ENCODE peak calls at places on chromosomes 6 and 20, in ten cellular contexts. E is stomach, U is cardiac muscle cell, V is heart left ventricle, J is kidney epithelial cell, N is cardiac fibroblast, M is PC-3, Q is left lung, O is Peyer's patch, Y is neural crest cell. D is an unnamed sample.

GRCh38 chr6:148440877-148441453 is 98.3 kb downstream of the SASH1 start:
- DNase-seq in E (peak), Q (no peak), V (peak), J (peak), O (no peak), M (peak), Y (no peak), N (peak), U (peak), D (no peak)

GRCh38 chr20:48930878-48931277 is 9.4 kb downstream of the ARFGEF2 start:
- DNase-seq in N (no peak), Q (no peak), E (no peak), V (no peak), U (no peak), Y (no peak), J (no peak), M (no peak), O (no peak), D (no peak)

GRCh38 chr6:149015224-149015876 is 268.5 kb downstream of the UST start:
- DNase-seq in M (peak), O (no peak), N (peak), V (no peak), Q (no peak), J (no peak), U (peak), Y (no peak), E (no peak), D (no peak)

GRCh38 chr20:57656252-57656820 is 36.1 kb upstream of the ZBP1 start:
- DNase-seq in N (no peak), Q (no peak), Y (no peak), J (no peak), O (peak), E (peak), V (peak), U (no peak), M (no peak), D (peak)

GRCh38 chr6:132479131-132479530 is 33.8 kb downstream of the STX7 start:
- DNase-seq in N (no peak), J (no peak), E (no peak), O (no peak), Y (no peak), Q (no peak), U (no peak), V (no peak), M (no peak), D (no peak)

GRCh38 chr6:43070028-43070632 is 6.0 kb upstream of the PTK7 start:
- DNase-seq in J (no peak), U (peak), Q (no peak), E (no peak), O (no peak), N (peak), Y (no peak), V (no peak), M (peak), D (peak)

GRCh38 chr20:13984211-13984610 is 6.2 kb downstream of the SEL1L2 start:
- DNase-seq in Y (no peak), U (no peak), N (no peak), E (no peak), J (no peak), V (no peak), M (peak), O (no peak), Q (no peak), D (no peak)

GRCh38 chr6:46781478-46782378 is 11.5 kb upstream of the MEP1A start:
- DNase-seq in E (peak), V (peak), M (peak), N (peak), Q (no peak), O (peak), J (no peak), U (peak), Y (peak), D (peak)

GRCh38 chr20:8260837-8261241 is 128.8 kb downstream of the PLCB1 start:
- DNase-seq in J (no peak), N (no peak), M (no peak), O (no peak), Y (no peak), V (no peak), U (no peak), Q (no peak), E (no peak), D (no peak)

GRCh38 chr6:158158748-158159147 is 9.3 kb downstream of the SERAC1 start:
- DNase-seq in Q (no peak), Y (no peak), M (no peak), N (no peak), U (no peak), O (no peak), E (no peak), J (no peak), V (no peak), D (no peak)

GRCh38 chr6:144758602-144759001 is 473.5 kb downstream of the UTRN start:
- DNase-seq in V (no peak), Y (no peak), N (peak), U (peak), M (peak), E (no peak), J (no peak), O (no peak), Q (no peak), D (no peak)

GRCh38 chr6:12150812-12151432 is 138.8 kb downstream of the HIVEP1 start:
- DNase-seq in O (no peak), Q (peak), U (no peak), J (no peak), M (peak), V (no peak), N (no peak), Y (no peak), E (no peak), D (no peak)

GRCh38 chr6:26563488-26563887 is 25.3 kb downstream of the HMGN4 start:
- DNase-seq in O (no peak), U (no peak), M (no peak), Y (no peak), V (no peak), E (no peak), J (no peak), Q (no peak), N (no peak), D (no peak)

GRCh38 chr20:23627501-23627900 is 10.3 kb downstream of the CST3 start:
- DNase-seq in J (no peak), O (no peak), V (no peak), U (peak), N (no peak), Y (no peak), E (no peak), Q (no peak), M (no peak), D (no peak)

GRCh38 chr20:35225319-35226125 is 968 bp upstream of the MMP24 start:
- DNase-seq in U (peak), N (no peak), Q (no peak), V (no peak), O (no peak), Y (no peak), J (no peak), M (no peak), E (no peak), D (no peak)

GRCh38 chr20:42430059-42430458 is 759.6 kb downstream of the PTPRT start:
- DNase-seq in M (no peak), J (no peak), E (no peak), U (peak), Y (no peak), N (peak), Q (no peak), V (no peak), O (no peak), D (no peak)

GRCh38 chr6:167221408-167222201 is 63.8 kb upstream of the GPR31 start:
- DNase-seq in E (no peak), V (no peak), J (no peak), U (no peak), Q (no peak), Y (no peak), M (no peak), O (no peak), N (no peak), D (no peak)

GRCh38 chr6:38155576-38156204 is 336.2 kb downstream of the ZFAND3 start:
- DNase-seq in J (no peak), O (no peak), Q (no peak), V (no peak), M (peak), U (peak), Y (no peak), N (peak), E (no peak), D (peak)

GRCh38 chr20:46220808-46221207 is 87.5 kb downstream of the CDH22 start:
- DNase-seq in J (peak), V (peak), M (no peak), O (no peak), N (no peak), Y (peak), Q (no peak), U (no peak), E (no peak), D (no peak)

GRCh38 chr20:51767867-51768758 is at the start of gene ATP9A:
- DNase-seq in U (peak), Q (peak), V (peak), M (peak), O (no peak), N (peak), Y (peak), J (no peak), E (peak), D (no peak)
- TF ChIP-seq CTCF in U (no peak), Q (no peak), V (no peak), M (peak), O (no peak), N (no peak), Y (peak), J (no peak), E (no peak), D (no peak)

DNA sequence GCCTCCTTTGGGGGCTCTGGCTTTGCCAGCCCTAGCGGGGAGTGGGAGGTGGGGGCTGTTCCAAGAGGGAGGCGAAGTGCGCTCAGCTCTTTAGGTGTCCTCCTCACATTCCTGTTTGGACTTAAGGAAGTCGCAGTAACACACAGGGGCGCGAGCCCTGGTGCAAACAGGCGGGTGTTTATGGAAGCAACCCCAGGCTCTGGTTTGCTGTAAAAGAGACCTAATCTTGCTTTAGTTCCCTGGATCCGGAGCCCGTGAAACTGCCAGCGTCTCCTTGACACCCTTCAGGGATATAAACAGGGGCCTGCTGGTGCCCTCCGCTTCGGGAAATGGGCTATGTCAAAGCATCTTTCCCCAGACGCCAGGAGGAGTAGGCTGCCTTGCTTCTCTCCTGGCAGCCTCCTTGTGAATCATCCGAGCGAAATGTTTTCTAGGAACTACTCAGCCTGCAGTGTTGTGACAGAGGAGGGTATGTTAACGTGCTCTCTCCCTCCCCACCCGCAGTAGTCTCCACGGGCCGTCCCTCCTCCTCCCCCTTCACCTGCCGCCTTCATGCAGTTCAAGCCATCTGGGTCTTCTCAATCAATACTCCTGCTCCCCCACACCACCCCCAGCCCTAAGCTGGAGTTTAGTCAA is 168.0 kb upstream of the LRFN2 start:
- DNase-seq in J (no peak), N (peak), M (no peak), Y (no peak), E (no peak), O (no peak), Q (no peak), U (peak), V (no peak), D (no peak)
- TF ChIP-seq CTCF in J (no peak), N (no peak), M (no peak), Y (no peak), E (no peak), O (no peak), Q (no peak), U (no peak), V (no peak), D (no peak)

GRCh38 chr6:28609672-28610071 is 84.0 kb downstream of the GPX5 start:
- DNase-seq in Q (no peak), E (no peak), U (no peak), M (no peak), V (no peak), J (no peak), N (no peak), O (no peak), Y (no peak), D (no peak)

GRCh38 chr6:28603920-28604319 is 78.2 kb downstream of the GPX5 start:
- DNase-seq in O (no peak), J (no peak), V (no peak), Q (no peak), Y (no peak), E (no peak), M (no peak), U (no peak), N (no peak), D (no peak)

GRCh38 chr6:28607990-28608389 is 82.3 kb downstream of the GPX5 start:
- DNase-seq in O (no peak), U (peak), M (no peak), E (no peak), Q (no peak), V (no peak), J (no peak), N (no peak), Y (no peak), D (no peak)

DNA sequence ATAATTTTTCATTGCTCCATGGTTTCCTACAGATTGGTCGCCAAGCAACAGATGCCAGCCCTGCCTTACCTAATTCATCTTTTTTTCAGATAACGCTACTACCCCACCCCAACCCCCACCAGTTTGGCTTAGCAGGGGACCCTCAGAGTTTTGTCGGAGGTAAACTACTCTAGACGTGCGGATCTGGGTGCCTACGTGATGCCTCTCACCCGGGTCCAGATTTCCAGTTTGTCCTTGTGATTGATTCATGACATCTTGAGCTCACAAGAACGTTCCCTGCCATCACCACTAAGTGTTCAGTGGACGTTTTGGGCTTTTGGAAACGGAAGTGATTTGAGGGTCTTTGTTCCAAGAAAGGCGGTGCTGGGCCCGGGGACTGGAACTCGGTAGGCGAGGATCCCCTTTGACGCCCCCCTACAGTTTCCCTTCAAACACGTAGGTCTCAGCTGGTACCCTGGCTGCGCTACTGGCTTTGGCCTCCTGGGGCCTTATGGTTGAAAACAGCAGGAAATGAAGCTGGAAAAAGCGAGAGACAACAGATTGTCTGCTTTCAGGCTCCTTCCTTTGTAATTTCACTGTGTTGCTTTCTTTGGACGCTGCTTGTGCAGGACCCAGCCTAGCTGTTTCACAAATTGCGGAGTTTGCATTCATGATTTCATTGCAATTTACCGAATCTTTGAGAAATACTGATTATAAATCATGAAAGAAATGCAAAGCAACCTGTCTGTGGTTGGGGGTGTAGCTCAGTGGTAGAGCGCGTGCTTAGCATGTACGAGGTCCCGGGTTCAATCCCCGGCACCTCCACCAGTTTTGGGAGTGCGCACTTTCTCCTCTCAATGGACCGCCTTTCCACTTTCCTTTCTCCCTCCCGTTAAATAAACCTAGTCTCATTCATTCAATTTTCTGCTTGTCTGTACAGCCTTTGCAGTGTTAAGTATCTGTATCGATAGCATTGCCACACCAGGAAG is 81.0 kb downstream of the GPX5 start:
- DNase-seq in O (no peak), N (peak), Q (no peak), V (no peak), Y (peak), M (peak), J (no peak), E (no peak), U (peak), D (peak)
- TF ChIP-seq CTCF in O (no peak), N (peak), Q (no peak), V (no peak), Y (peak), M (peak), J (peak), E (no peak), U (peak), D (no peak)

GRCh38 chr6:31474871-31475286 is 23.1 kb upstream of the MICB start:
- DNase-seq in O (no peak), U (no peak), M (no peak), J (no peak), Q (no peak), E (no peak), Y (no peak), V (no peak), N (no peak), D (no peak)
- TF ChIP-seq CTCF in O (peak), U (peak), M (peak), J (no peak), Q (no peak), E (no peak), Y (peak), V (peak), N (peak), D (no peak)

GRCh38 chr6:21019614-21020013 is 485.4 kb downstream of the CDKAL1 start:
- DNase-seq in Y (no peak), E (no peak), N (peak), O (no peak), V (no peak), U (peak), Q (no peak), J (no peak), M (peak), D (no peak)
- TF ChIP-seq CTCF in Y (no peak), E (no peak), N (peak), O (no peak), V (no peak), U (peak), Q (no peak), J (peak), M (peak), D (no peak)

D was measured in GM13976.